ENCODE peak calls at places on chromosomes 7 and 10, in four cellular contexts. One of them, this sample, is unnamed.

GRCh38 chr10:129786216-129786615 is 177.9 kb downstream of the EBF3 start:
- ATAC-seq in Panc1: no peak
- ATAC-seq in left colon: no peak
- ATAC-seq in right lobe of liver: no peak
- ATAC-seq in this sample: no peak

GRCh38 chr10:110488124-110488681 is 9.5 kb upstream of the DUSP5 start:
- ATAC-seq in Panc1: no peak
- ATAC-seq in left colon: no peak
- ATAC-seq in right lobe of liver: no peak
- ATAC-seq in this sample: no peak

GRCh38 chr7:116231543-116232401 is 21.4 kb downstream of the TES start:
- ATAC-seq in Panc1: no peak
- ATAC-seq in left colon: peak
- ATAC-seq in right lobe of liver: peak
- ATAC-seq in this sample: peak

GRCh38 chr10:62388328-62388727 is 14.2 kb downstream of the ZNF365 start:
- ATAC-seq in Panc1: peak
- ATAC-seq in left colon: no peak
- ATAC-seq in right lobe of liver: no peak
- ATAC-seq in this sample: no peak

GRCh38 chr7:78018541-78019456 is 220.2 kb downstream of the PHTF2 start:
- ATAC-seq in Panc1: peak
- ATAC-seq in left colon: no peak
- ATAC-seq in right lobe of liver: no peak
- ATAC-seq in this sample: no peak

GRCh38 chr7:122211362-122211761 is 67.3 kb upstream of the AASS start:
- ATAC-seq in Panc1: no peak
- ATAC-seq in left colon: no peak
- ATAC-seq in right lobe of liver: no peak
- ATAC-seq in this sample: no peak

GRCh38 chr7:47973739-47974138 is 5.7 kb downstream of the HUS1 start:
- ATAC-seq in Panc1: no peak
- ATAC-seq in left colon: no peak
- ATAC-seq in right lobe of liver: no peak
- ATAC-seq in this sample: no peak

GRCh38 chr7:69283421-69283820 is 314.9 kb upstream of the AUTS2 start:
- ATAC-seq in Panc1: no peak
- ATAC-seq in left colon: no peak
- ATAC-seq in right lobe of liver: no peak
- ATAC-seq in this sample: no peak

GRCh38 chr10:122213766-122214165 is 57.3 kb upstream of the BTBD16 start:
- ATAC-seq in Panc1: no peak
- ATAC-seq in left colon: no peak
- ATAC-seq in right lobe of liver: no peak
- ATAC-seq in this sample: no peak

GRCh38 chr7:35749548-35749947 is 51.3 kb upstream of the SEPTIN7 start:
- ATAC-seq in Panc1: no peak
- ATAC-seq in left colon: no peak
- ATAC-seq in right lobe of liver: peak
- ATAC-seq in this sample: no peak

GRCh38 chr7:14219125-14219524 is 229.7 kb upstream of the ETV1 start:
- ATAC-seq in Panc1: no peak
- ATAC-seq in left colon: no peak
- ATAC-seq in right lobe of liver: peak
- ATAC-seq in this sample: no peak

GRCh38 chr7:100066953-100067352 is 14.6 kb downstream of the ZNF3 start:
- ATAC-seq in Panc1: peak
- ATAC-seq in left colon: peak
- ATAC-seq in right lobe of liver: no peak
- ATAC-seq in this sample: no peak

GRCh38 chr7:121062684-121063279 is 74.3 kb downstream of the CPED1 start:
- ATAC-seq in Panc1: no peak
- ATAC-seq in left colon: no peak
- ATAC-seq in right lobe of liver: no peak
- ATAC-seq in this sample: no peak

GRCh38 chr10:60899266-60899665 is 44.7 kb downstream of the RHOBTB1 start:
- ATAC-seq in Panc1: no peak
- ATAC-seq in left colon: no peak
- ATAC-seq in right lobe of liver: no peak
- ATAC-seq in this sample: no peak

GRCh38 chr7:83849135-83849534 is 200.2 kb upstream of the SEMA3E start:
- ATAC-seq in Panc1: no peak
- ATAC-seq in left colon: no peak
- ATAC-seq in right lobe of liver: no peak
- ATAC-seq in this sample: no peak

GRCh38 chr7:40656349-40656748 is 521.5 kb downstream of the SUGCT start:
- ATAC-seq in Panc1: no peak
- ATAC-seq in left colon: no peak
- ATAC-seq in right lobe of liver: no peak
- ATAC-seq in this sample: no peak

GRCh38 chr7:150356265-150356897 is 12.2 kb upstream of the REPIN1 start:
- ATAC-seq in Panc1: no peak
- ATAC-seq in left colon: peak
- ATAC-seq in right lobe of liver: peak
- ATAC-seq in this sample: no peak

GRCh38 chr10:77872947-77873557 is 53.5 kb downstream of the DLG5 start:
- ATAC-seq in Panc1: no peak
- ATAC-seq in left colon: no peak
- ATAC-seq in right lobe of liver: no peak
- ATAC-seq in this sample: peak

GRCh38 chr7:112504093-112504695 is 23.4 kb downstream of the LSMEM1 start:
- ATAC-seq in Panc1: no peak
- ATAC-seq in left colon: no peak
- ATAC-seq in right lobe of liver: no peak
- ATAC-seq in this sample: no peak

GRCh38 chr10:12844796-12845524 is 156.6 kb downstream of the CCDC3 start:
- ATAC-seq in Panc1: peak
- ATAC-seq in left colon: no peak
- ATAC-seq in right lobe of liver: peak
- ATAC-seq in this sample: peak

GRCh38 chr10:3963191-3963673 is 178.2 kb upstream of the KLF6 start:
- ATAC-seq in Panc1: peak
- ATAC-seq in left colon: peak
- ATAC-seq in right lobe of liver: peak
- ATAC-seq in this sample: peak

GRCh38 chr7:2962860-2963259 is 80.8 kb downstream of the CARD11 start:
- ATAC-seq in Panc1: no peak
- ATAC-seq in left colon: no peak
- ATAC-seq in right lobe of liver: no peak
- ATAC-seq in this sample: no peak

GRCh38 chr7:29825750-29826529 is 19.6 kb downstream of the WIPF3 start:
- ATAC-seq in Panc1: no peak
- ATAC-seq in left colon: no peak
- ATAC-seq in right lobe of liver: peak
- ATAC-seq in this sample: no peak

GRCh38 chr7:74502216-74502891 is 48.6 kb downstream of the GTF2IRD1 start:
- ATAC-seq in Panc1: no peak
- ATAC-seq in left colon: peak
- ATAC-seq in right lobe of liver: peak
- ATAC-seq in this sample: peak

GRCh38 chr7:135430626-135431025 is 79.3 kb downstream of the CNOT4 start:
- ATAC-seq in Panc1: no peak
- ATAC-seq in left colon: no peak
- ATAC-seq in right lobe of liver: no peak
- ATAC-seq in this sample: no peak

GRCh38 chr10:101817542-101818118 is 614 bp downstream of the OGA start:
- ATAC-seq in Panc1: peak
- ATAC-seq in left colon: peak
- ATAC-seq in right lobe of liver: peak
- ATAC-seq in this sample: peak

GRCh38 chr10:69588358-69588757 is 15.1 kb upstream of the NEUROG3 start:
- ATAC-seq in Panc1: no peak
- ATAC-seq in left colon: no peak
- ATAC-seq in right lobe of liver: no peak
- ATAC-seq in this sample: no peak

GRCh38 chr7:98855610-98856009 is 14.2 kb downstream of the TMEM130 start:
- ATAC-seq in Panc1: peak
- ATAC-seq in left colon: no peak
- ATAC-seq in right lobe of liver: no peak
- ATAC-seq in this sample: no peak

GRCh38 chr7:2162959-2163358 is 69.8 kb downstream of the MAD1L1 start:
- ATAC-seq in Panc1: no peak
- ATAC-seq in left colon: no peak
- ATAC-seq in right lobe of liver: no peak
- ATAC-seq in this sample: no peak

GRCh38 chr10:112208292-112208691 is 24.7 kb upstream of the GPAM start:
- ATAC-seq in Panc1: no peak
- ATAC-seq in left colon: no peak
- ATAC-seq in right lobe of liver: no peak
- ATAC-seq in this sample: no peak

GRCh38 chr7:112550468-112551060 is 69.8 kb downstream of the LSMEM1 start:
- ATAC-seq in Panc1: peak
- ATAC-seq in left colon: peak
- ATAC-seq in right lobe of liver: peak
- ATAC-seq in this sample: peak

GRCh38 chr10:53403688-53404087 is 631.1 kb upstream of the MBL2 start:
- ATAC-seq in Panc1: no peak
- ATAC-seq in left colon: peak
- ATAC-seq in right lobe of liver: peak
- ATAC-seq in this sample: peak

This sample was measured in esophagus mucosa.